ENCODE peak calls at places on chromosomes 6 and 20, in eight cellular contexts. One of them, this sample, is unnamed. For H3K36me3, the result is how much of the 10 kb centered on the place peaks cover.

GRCh38 chr6:147238164-147238563 is 33.9 kb downstream of the STXBP5 start:
- DNase-seq in fibroblast of lung: no peak
- DNase-seq in BJ: no peak
- DNase-seq in upper lobe of left lung: no peak
- DNase-seq in testis: no peak
- DNase-seq in prostate gland: no peak
- DNase-seq in right lobe of liver: no peak
- DNase-seq in tibial nerve: no peak
- DNase-seq in this sample: no peak

GRCh38 chr6:150157076-150157475 is 14.2 kb downstream of the PPP1R14C start:
- DNase-seq in testis: no peak
- DNase-seq in fibroblast of lung: no peak
- DNase-seq in tibial nerve: no peak
- DNase-seq in BJ: no peak
- DNase-seq in prostate gland: no peak
- DNase-seq in upper lobe of left lung: no peak
- DNase-seq in right lobe of liver: no peak
- DNase-seq in this sample: no peak

GRCh38 chr6:21664263-21665081 is 70.9 kb downstream of the SOX4 start:
- DNase-seq in tibial nerve: no peak
- DNase-seq in fibroblast of lung: no peak
- DNase-seq in testis: peak
- DNase-seq in right lobe of liver: peak
- DNase-seq in prostate gland: peak
- DNase-seq in BJ: no peak
- DNase-seq in upper lobe of left lung: no peak
- DNase-seq in this sample: peak

GRCh38 chr20:11274137-11274536 is 600.3 kb upstream of the JAG1 start:
- DNase-seq in fibroblast of lung: peak
- DNase-seq in upper lobe of left lung: no peak
- DNase-seq in right lobe of liver: no peak
- DNase-seq in testis: peak
- DNase-seq in BJ: no peak
- DNase-seq in tibial nerve: no peak
- DNase-seq in prostate gland: peak
- DNase-seq in this sample: no peak

GRCh38 chr6:136889271-136890193 is 32.6 kb upstream of the SLC35D3 start:
- DNase-seq in tibial nerve: no peak
- DNase-seq in BJ: no peak
- DNase-seq in right lobe of liver: no peak
- DNase-seq in fibroblast of lung: no peak
- DNase-seq in upper lobe of left lung: no peak
- DNase-seq in testis: no peak
- DNase-seq in prostate gland: no peak
- DNase-seq in this sample: no peak

GRCh38 chr6:114142256-114142655 is 171.3 kb upstream of the HDAC2 start:
- DNase-seq in fibroblast of lung: no peak
- DNase-seq in right lobe of liver: no peak
- DNase-seq in upper lobe of left lung: no peak
- DNase-seq in testis: no peak
- DNase-seq in BJ: no peak
- DNase-seq in prostate gland: no peak
- DNase-seq in tibial nerve: no peak
- DNase-seq in this sample: no peak

GRCh38 chr6:83615025-83615999 is 93.6 kb downstream of the SNAP91 start:
- DNase-seq in upper lobe of left lung: no peak
- DNase-seq in tibial nerve: no peak
- DNase-seq in BJ: no peak
- DNase-seq in prostate gland: no peak
- DNase-seq in testis: no peak
- DNase-seq in right lobe of liver: no peak
- DNase-seq in fibroblast of lung: peak
- DNase-seq in this sample: no peak

GRCh38 chr6:133704371-133704770 is 184.5 kb upstream of the TCF21 start:
- DNase-seq in fibroblast of lung: peak
- DNase-seq in BJ: no peak
- DNase-seq in prostate gland: no peak
- DNase-seq in right lobe of liver: no peak
- DNase-seq in upper lobe of left lung: no peak
- DNase-seq in testis: no peak
- DNase-seq in tibial nerve: no peak
- DNase-seq in this sample: no peak

GRCh38 chr6:118387921-118388701 is 160.0 kb upstream of the PLN start:
- DNase-seq in BJ: peak
- DNase-seq in tibial nerve: no peak
- DNase-seq in right lobe of liver: no peak
- DNase-seq in upper lobe of left lung: no peak
- DNase-seq in testis: no peak
- DNase-seq in prostate gland: no peak
- DNase-seq in fibroblast of lung: peak
- DNase-seq in this sample: no peak

GRCh38 chr6:118382126-118382525 is 166.0 kb upstream of the PLN start:
- DNase-seq in BJ: no peak
- DNase-seq in fibroblast of lung: no peak
- DNase-seq in right lobe of liver: no peak
- DNase-seq in testis: no peak
- DNase-seq in upper lobe of left lung: no peak
- DNase-seq in tibial nerve: no peak
- DNase-seq in prostate gland: no peak
- DNase-seq in this sample: no peak

GRCh38 chr6:118391086-118391485 is 157.0 kb upstream of the PLN start:
- DNase-seq in testis: no peak
- DNase-seq in prostate gland: no peak
- DNase-seq in tibial nerve: no peak
- DNase-seq in right lobe of liver: no peak
- DNase-seq in fibroblast of lung: peak
- DNase-seq in upper lobe of left lung: no peak
- DNase-seq in BJ: no peak
- DNase-seq in this sample: no peak

GRCh38 chr6:118383924-118384323 is 164.2 kb upstream of the PLN start:
- DNase-seq in prostate gland: no peak
- DNase-seq in fibroblast of lung: no peak
- DNase-seq in upper lobe of left lung: no peak
- DNase-seq in right lobe of liver: no peak
- DNase-seq in BJ: no peak
- DNase-seq in tibial nerve: no peak
- DNase-seq in testis: no peak
- DNase-seq in this sample: no peak

DNA sequence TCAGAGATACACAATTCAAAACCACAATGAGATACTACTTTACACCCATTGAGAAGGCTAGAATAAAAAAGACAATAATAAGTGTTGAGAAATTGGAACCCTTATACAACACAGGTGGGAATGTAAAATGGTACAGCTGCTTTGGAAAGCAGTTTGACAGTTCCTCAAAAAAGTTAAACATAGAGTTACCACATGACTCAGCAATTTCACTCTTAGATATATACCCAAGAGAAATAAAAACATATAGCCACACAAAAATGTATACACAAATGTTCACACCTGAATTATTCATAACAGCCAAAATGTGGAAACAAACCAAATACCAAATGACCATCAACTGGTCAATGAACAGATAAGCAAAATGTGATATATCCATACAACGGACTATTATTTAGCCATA is 161.1 kb upstream of the PLN start:
- DNase-seq in upper lobe of left lung: no peak
- DNase-seq in fibroblast of lung: no peak
- DNase-seq in tibial nerve: no peak
- DNase-seq in prostate gland: no peak
- DNase-seq in right lobe of liver: no peak
- DNase-seq in testis: no peak
- DNase-seq in BJ: no peak
- DNase-seq in this sample: no peak
- H3K4me3 ChIP-seq in upper lobe of left lung: no peak
- H3K4me3 ChIP-seq in fibroblast of lung: no peak
- H3K4me3 ChIP-seq in tibial nerve: no peak
- H3K4me3 ChIP-seq in prostate gland: no peak
- H3K4me3 ChIP-seq in right lobe of liver: no peak
- H3K4me3 ChIP-seq in testis: no peak
- H3K4me3 ChIP-seq in BJ: no peak
- H3K4me3 ChIP-seq in this sample: no peak

GRCh38 chr6:165747963-165748362 is 84.9 kb upstream of the PDE10A start:
- DNase-seq in testis: no peak
- DNase-seq in right lobe of liver: no peak
- DNase-seq in fibroblast of lung: no peak
- DNase-seq in tibial nerve: no peak
- DNase-seq in prostate gland: no peak
- DNase-seq in upper lobe of left lung: no peak
- DNase-seq in BJ: no peak
- DNase-seq in this sample: no peak

GRCh38 chr6:165746331-165746730 is 83.3 kb upstream of the PDE10A start:
- DNase-seq in prostate gland: no peak
- DNase-seq in BJ: no peak
- DNase-seq in tibial nerve: no peak
- DNase-seq in fibroblast of lung: no peak
- DNase-seq in upper lobe of left lung: no peak
- DNase-seq in testis: no peak
- DNase-seq in right lobe of liver: peak
- DNase-seq in this sample: no peak

GRCh38 chr6:165751486-165751885 is 88.4 kb upstream of the PDE10A start:
- DNase-seq in tibial nerve: no peak
- DNase-seq in BJ: no peak
- DNase-seq in right lobe of liver: no peak
- DNase-seq in testis: no peak
- DNase-seq in fibroblast of lung: no peak
- DNase-seq in upper lobe of left lung: no peak
- DNase-seq in prostate gland: no peak
- DNase-seq in this sample: no peak

GRCh38 chr6:165748390-165748789 is 85.3 kb upstream of the PDE10A start:
- DNase-seq in tibial nerve: no peak
- DNase-seq in right lobe of liver: no peak
- DNase-seq in upper lobe of left lung: no peak
- DNase-seq in testis: no peak
- DNase-seq in BJ: no peak
- DNase-seq in prostate gland: no peak
- DNase-seq in fibroblast of lung: no peak
- DNase-seq in this sample: no peak

DNA sequence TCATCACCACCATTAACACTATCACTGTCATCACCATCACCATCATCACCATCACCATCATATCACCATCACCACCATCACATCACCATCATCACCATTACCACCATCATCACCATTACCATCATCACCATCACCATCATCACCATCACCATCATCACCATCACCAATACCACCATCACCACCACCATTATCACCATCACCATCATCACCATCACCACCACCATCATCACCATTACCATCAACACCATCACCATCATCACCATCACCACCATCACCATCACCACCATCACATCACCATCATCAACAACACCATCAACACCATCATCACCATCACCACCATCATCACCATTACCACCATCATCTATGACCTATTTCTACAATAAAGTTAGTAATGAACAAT is 86.1 kb upstream of the PDE10A start:
- DNase-seq in BJ: no peak
- DNase-seq in tibial nerve: no peak
- DNase-seq in testis: no peak
- DNase-seq in prostate gland: no peak
- DNase-seq in upper lobe of left lung: no peak
- DNase-seq in right lobe of liver: no peak
- DNase-seq in fibroblast of lung: no peak
- DNase-seq in this sample: no peak
- H3K36me3 ChIP-seq in BJ: under half
- H3K36me3 ChIP-seq in tibial nerve: under half
- H3K36me3 ChIP-seq in testis: under half
- H3K36me3 ChIP-seq in prostate gland: under half
- H3K36me3 ChIP-seq in upper lobe of left lung: under half
- H3K36me3 ChIP-seq in right lobe of liver: under half
- H3K36me3 ChIP-seq in fibroblast of lung: under half
- H3K36me3 ChIP-seq in this sample: under half

GRCh38 chr20:16729080-16729479 is 746 bp upstream of the SNRPB2 start:
- DNase-seq in prostate gland: no peak
- DNase-seq in fibroblast of lung: no peak
- DNase-seq in right lobe of liver: no peak
- DNase-seq in testis: no peak
- DNase-seq in tibial nerve: no peak
- DNase-seq in BJ: no peak
- DNase-seq in upper lobe of left lung: no peak
- DNase-seq in this sample: no peak

GRCh38 chr20:16729565-16730460 is at the start of gene SNRPB2:
- DNase-seq in tibial nerve: peak
- DNase-seq in right lobe of liver: peak
- DNase-seq in BJ: peak
- DNase-seq in testis: peak
- DNase-seq in upper lobe of left lung: peak
- DNase-seq in fibroblast of lung: peak
- DNase-seq in prostate gland: peak
- DNase-seq in this sample: peak

DNA sequence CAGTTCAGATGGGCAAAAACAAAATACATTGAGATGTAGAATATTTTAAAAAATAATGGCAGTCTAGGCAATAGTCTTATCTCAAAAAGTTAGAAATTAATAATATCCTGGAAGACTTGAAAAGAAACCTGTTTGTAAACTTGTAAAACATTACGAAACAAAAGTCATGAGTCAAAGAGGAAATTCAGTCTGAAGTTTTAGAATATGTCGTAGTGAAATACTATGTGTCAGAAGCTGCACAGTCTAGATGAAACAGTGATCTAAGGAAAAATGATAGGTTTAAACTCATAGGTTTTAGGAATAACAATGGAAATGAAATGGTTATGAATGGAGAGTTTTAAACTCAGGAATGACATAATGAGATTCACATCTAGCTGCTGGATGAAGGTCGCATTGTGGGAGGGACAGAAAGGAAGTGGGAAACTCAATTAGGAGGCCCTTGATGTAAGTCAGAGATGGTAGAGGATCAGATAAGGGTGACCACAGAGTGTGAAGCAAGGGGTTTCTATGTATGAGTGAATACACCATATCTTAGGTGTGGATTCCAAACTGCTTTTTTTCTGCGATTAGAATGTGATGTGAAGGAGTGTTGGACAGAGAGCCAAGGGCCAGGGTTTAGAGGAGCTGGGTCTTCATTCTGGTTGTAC is 2.8 kb downstream of the SNRPB2 start:
- DNase-seq in fibroblast of lung: no peak
- DNase-seq in tibial nerve: no peak
- DNase-seq in right lobe of liver: no peak
- DNase-seq in BJ: no peak
- DNase-seq in upper lobe of left lung: no peak
- DNase-seq in testis: no peak
- DNase-seq in prostate gland: no peak
- DNase-seq in this sample: no peak
- H3K4me3 ChIP-seq in fibroblast of lung: no peak
- H3K4me3 ChIP-seq in tibial nerve: no peak
- H3K4me3 ChIP-seq in right lobe of liver: no peak
- H3K4me3 ChIP-seq in BJ: no peak
- H3K4me3 ChIP-seq in upper lobe of left lung: no peak
- H3K4me3 ChIP-seq in testis: no peak
- H3K4me3 ChIP-seq in prostate gland: no peak
- H3K4me3 ChIP-seq in this sample: no peak

GRCh38 chr6:20473518-20473917 is 60.7 kb upstream of the CDKAL1 start:
- DNase-seq in testis: no peak
- DNase-seq in BJ: no peak
- DNase-seq in tibial nerve: no peak
- DNase-seq in fibroblast of lung: no peak
- DNase-seq in right lobe of liver: no peak
- DNase-seq in upper lobe of left lung: no peak
- DNase-seq in prostate gland: no peak
- DNase-seq in this sample: no peak

GRCh38 chr6:20474756-20475542 is 59.3 kb upstream of the CDKAL1 start:
- DNase-seq in right lobe of liver: no peak
- DNase-seq in testis: no peak
- DNase-seq in prostate gland: no peak
- DNase-seq in tibial nerve: no peak
- DNase-seq in BJ: no peak
- DNase-seq in upper lobe of left lung: no peak
- DNase-seq in fibroblast of lung: no peak
- DNase-seq in this sample: no peak

GRCh38 chr6:20476501-20477043 is 57.7 kb upstream of the CDKAL1 start:
- DNase-seq in testis: no peak
- DNase-seq in prostate gland: no peak
- DNase-seq in right lobe of liver: no peak
- DNase-seq in fibroblast of lung: no peak
- DNase-seq in BJ: no peak
- DNase-seq in upper lobe of left lung: no peak
- DNase-seq in tibial nerve: no peak
- DNase-seq in this sample: no peak

GRCh38 chr6:20468179-20468578 is 66.1 kb upstream of the CDKAL1 start:
- DNase-seq in prostate gland: no peak
- DNase-seq in fibroblast of lung: no peak
- DNase-seq in BJ: no peak
- DNase-seq in right lobe of liver: no peak
- DNase-seq in testis: no peak
- DNase-seq in tibial nerve: no peak
- DNase-seq in upper lobe of left lung: no peak
- DNase-seq in this sample: no peak

GRCh38 chr6:20472748-20473147 is 61.5 kb upstream of the CDKAL1 start:
- DNase-seq in tibial nerve: no peak
- DNase-seq in testis: no peak
- DNase-seq in upper lobe of left lung: no peak
- DNase-seq in fibroblast of lung: no peak
- DNase-seq in right lobe of liver: no peak
- DNase-seq in prostate gland: no peak
- DNase-seq in BJ: no peak
- DNase-seq in this sample: no peak
- H3K36me3 ChIP-seq in tibial nerve: under half
- H3K36me3 ChIP-seq in testis: under half
- H3K36me3 ChIP-seq in upper lobe of left lung: under half
- H3K36me3 ChIP-seq in fibroblast of lung: under half
- H3K36me3 ChIP-seq in right lobe of liver: under half
- H3K36me3 ChIP-seq in prostate gland: under half
- H3K36me3 ChIP-seq in BJ: under half
- H3K36me3 ChIP-seq in this sample: under half

This sample was measured in kidney.